ENCODE peak calls at places on chromosomes 4 and X, in seven cellular contexts. D, H, G, I, U, P and W are unnamed samples.

GRCh38 chrX:70535198-70535597 is 90.6 kb downstream of the DLG3 start:
- DNase-seq in G (no peak), D (no peak), U (no peak), H (peak), P (no peak), I (no peak), W (no peak)

GRCh38 chr4:70868778-70869177 is 29.1 kb upstream of the GRSF1 start:
- DNase-seq in H (no peak), G (no peak), D (no peak), P (no peak), U (no peak), I (no peak), W (no peak)

GRCh38 chr4:167274346-167274745 is 40.1 kb upstream of the SPOCK3 start:
- DNase-seq in G (no peak), U (no peak), H (no peak), D (no peak), I (no peak), P (no peak), W (no peak)

GRCh38 chrX:85955510-85955909 is 91.8 kb downstream of the CHM start:
- DNase-seq in D (no peak), I (no peak), H (no peak), G (no peak), P (no peak), U (no peak), W (no peak)

GRCh38 chrX:118116308-118117068 is at the start of gene KLHL13:
- DNase-seq in H (peak), P (no peak), D (no peak), I (peak), U (no peak), G (no peak), W (no peak)

GRCh38 chrX:68995386-68995779 is 166.6 kb downstream of the EFNB1 start:
- DNase-seq in G (no peak), D (no peak), H (no peak), U (no peak), P (no peak), I (no peak), W (no peak)

GRCh38 chr4:143438710-143439109 is 74.8 kb upstream of the SMARCA5 start:
- DNase-seq in G (no peak), H (no peak), I (no peak), P (no peak), U (no peak), D (no peak), W (no peak)

GRCh38 chr4:82551734-82552133 is 10.1 kb downstream of the TMEM150C start:
- DNase-seq in I (no peak), H (no peak), G (no peak), P (no peak), U (no peak), D (no peak), W (no peak)

GRCh38 chr4:41718907-41719306 is 29.6 kb downstream of the PHOX2B start:
- DNase-seq in I (no peak), P (no peak), G (no peak), D (peak), H (no peak), U (no peak), W (no peak)

GRCh38 chr4:24067781-24068193 is 177.9 kb upstream of the PPARGC1A start:
- DNase-seq in H (no peak), D (peak), P (no peak), U (no peak), I (peak), G (no peak), W (peak)

GRCh38 chrX:20527458-20528099 is 260.9 kb upstream of the RPS6KA3 start:
- DNase-seq in U (no peak), I (no peak), G (no peak), H (no peak), P (no peak), D (no peak), W (no peak)

GRCh38 chr4:159369256-159369655 is 266.4 kb downstream of the RAPGEF2 start:
- DNase-seq in D (no peak), H (no peak), G (no peak), U (no peak), I (no peak), P (no peak), W (no peak)

GRCh38 chr4:40283968-40284367 is 51.2 kb upstream of the CHRNA9 start:
- DNase-seq in U (no peak), H (no peak), P (peak), D (no peak), I (no peak), G (no peak), W (no peak)

GRCh38 chr4:26267087-26267486 is 53.7 kb upstream of the RBPJ start:
- DNase-seq in G (no peak), H (peak), I (peak), P (no peak), U (no peak), D (no peak), W (peak)

GRCh38 chr4:47342796-47343195 is 120.7 kb downstream of the COMMD8 start:
- DNase-seq in D (no peak), G (no peak), P (no peak), U (no peak), H (no peak), I (no peak), W (no peak)

GRCh38 chr4:14115106-14115505 is 487.6 kb upstream of the BOD1L1 start:
- DNase-seq in P (no peak), H (no peak), I (no peak), G (no peak), U (no peak), D (no peak), W (no peak)

GRCh38 chr4:15348695-15349094 is 79.1 kb upstream of the C1QTNF7 start:
- DNase-seq in D (no peak), P (no peak), G (no peak), U (no peak), I (no peak), H (no peak), W (no peak)

GRCh38 chrX:150032742-150033141 is 94.5 kb upstream of the EOLA2 start:
- DNase-seq in H (no peak), P (no peak), G (no peak), I (peak), U (peak), D (no peak), W (no peak)

GRCh38 chrX:38627683-38628082 is 66.3 kb downstream of the TSPAN7 start:
- DNase-seq in P (no peak), G (no peak), H (peak), U (no peak), D (no peak), I (no peak), W (no peak)

GRCh38 chr4:68369474-68369805 is 19.6 kb upstream of the YTHDC1 start:
- DNase-seq in G (no peak), H (no peak), I (no peak), D (peak), P (no peak), U (no peak), W (no peak)